ENCODE peak calls at places on chromosomes 2 and 18, in six cellular contexts. T, N, H, R, S and B are unnamed samples. For H3K27me3, the result is how much of the 10 kb centered on the place peaks cover.

GRCh38 chr18:33116376-33116775 is 324.1 kb downstream of the CCDC178 start:
- DNase-seq in S (peak), R (no peak), N (no peak), H (peak), T (no peak), B (peak)

GRCh38 chr2:207619764-207620203 is 5.4 kb downstream of the METTL21A start:
- DNase-seq in S (no peak), T (no peak), N (no peak), R (no peak), H (no peak), B (no peak)

GRCh38 chr2:239042551-239043320 is 194.9 kb downstream of the TWIST2 start:
- DNase-seq in H (no peak), T (no peak), N (no peak), R (no peak), S (no peak), B (no peak)

GRCh38 chr2:128217671-128218070 is 101.0 kb downstream of the HS6ST1 start:
- DNase-seq in R (no peak), T (no peak), H (no peak), N (no peak), S (peak), B (no peak)

GRCh38 chr2:45390433-45390832 is 220.6 kb downstream of the SRBD1 start:
- DNase-seq in T (no peak), H (no peak), S (no peak), N (no peak), R (no peak), B (no peak)

GRCh38 chr2:205699554-205700289 is 17.4 kb downstream of the NRP2 start:
- DNase-seq in T (no peak), R (no peak), H (no peak), N (no peak), S (no peak), B (no peak)

GRCh38 chr18:58067611-58068010 is 23.6 kb downstream of the NEDD4L start:
- DNase-seq in R (no peak), N (no peak), H (no peak), S (no peak), T (no peak), B (no peak)

GRCh38 chr2:227759411-227760113 is 13.9 kb downstream of the SCYGR8 start:
- DNase-seq in T (peak), R (no peak), N (no peak), S (peak), H (no peak), B (no peak)

GRCh38 chr2:19675856-19676460 is 225.8 kb downstream of the TTC32 start:
- DNase-seq in H (no peak), T (no peak), S (no peak), N (no peak), R (no peak), B (no peak)

GRCh38 chr2:190412971-190413370 is 4.8 kb downstream of the MFSD6 start:
- DNase-seq in S (peak), H (no peak), T (no peak), R (no peak), N (no peak), B (no peak)

GRCh38 chr2:119659601-119660342 is 19.2 kb upstream of the TMEM177 start:
- DNase-seq in S (peak), N (no peak), H (no peak), R (no peak), T (peak), B (no peak)

GRCh38 chr2:215071676-215072075 is 66.8 kb downstream of the ABCA12 start:
- DNase-seq in N (no peak), H (no peak), R (no peak), S (peak), T (no peak), B (no peak)

GRCh38 chr2:115374981-115375380 is 932.5 kb downstream of the DPP10 start:
- DNase-seq in T (no peak), R (no peak), H (no peak), S (no peak), N (no peak), B (no peak)

GRCh38 chr18:12239426-12239825 is 14.7 kb upstream of the CIDEA start:
- DNase-seq in T (no peak), R (no peak), S (no peak), N (no peak), H (no peak), B (no peak)

GRCh38 chr2:177604291-177605065 is 211.9 kb downstream of the AGPS start:
- DNase-seq in T (peak), H (no peak), S (peak), R (no peak), N (no peak), B (peak)

GRCh38 chr2:136582631-136583205 is 182.6 kb upstream of the THSD7B start:
- DNase-seq in H (no peak), T (peak), R (no peak), S (peak), N (peak), B (no peak)

GRCh38 chr18:35345460-35345921 is 1.3 kb upstream of the ZNF24 start:
- DNase-seq in H (no peak), R (no peak), T (no peak), N (no peak), S (no peak), B (no peak)

GRCh38 chr2:6977095-6977777 is 60.0 kb downstream of the RNF144A start:
- DNase-seq in S (peak), H (peak), T (no peak), N (peak), R (peak), B (peak)

GRCh38 chr18:43161528-43161927 is 46.0 kb upstream of the RIT2 start:
- DNase-seq in T (no peak), R (no peak), H (no peak), S (no peak), N (no peak), B (no peak)

GRCh38 chr2:142218471-142218870 is 87.7 kb upstream of the LRP1B start:
- DNase-seq in S (peak), R (no peak), N (no peak), T (no peak), H (no peak), B (no peak)

GRCh38 chr2:156192468-156192867 is 140.1 kb downstream of the NR4A2 start:
- DNase-seq in R (no peak), H (no peak), N (no peak), S (peak), T (no peak), B (no peak)

GRCh38 chr2:20135631-20136050 is 84.2 kb upstream of the LAPTM4A start:
- DNase-seq in H (peak), S (no peak), T (peak), N (peak), R (peak), B (peak)

GRCh38 chr18:79871481-79872091 is 73.8 kb downstream of the KCNG2 start:
- DNase-seq in T (no peak), S (no peak), H (no peak), R (peak), N (no peak), B (no peak)

GRCh38 chr2:105880637-105881036 is 135.9 kb downstream of the NCK2 start:
- DNase-seq in R (no peak), N (no peak), T (no peak), S (no peak), H (no peak), B (no peak)

GRCh38 chr2:210363261-210363660 is 48.3 kb upstream of the MYL1 start:
- DNase-seq in N (no peak), R (no peak), H (no peak), T (no peak), S (peak), B (no peak)

GRCh38 chr2:142819411-142819810 is 58.1 kb upstream of the KYNU start:
- DNase-seq in N (no peak), S (no peak), T (no peak), R (no peak), H (no peak), B (no peak)

GRCh38 chr2:20227894-20228505 is 3.1 kb upstream of the SDC1 start:
- DNase-seq in S (no peak), T (no peak), N (no peak), R (no peak), H (no peak), B (no peak)

GRCh38 chr2:126798276-126799140 is 100.2 kb upstream of the TEX51 start:
- DNase-seq in S (no peak), T (no peak), R (no peak), N (no peak), H (no peak), B (no peak)

GRCh38 chr2:71008342-71008741 is 13.7 kb upstream of the TEX261 start:
- DNase-seq in R (no peak), S (no peak), N (no peak), T (no peak), H (no peak), B (no peak)

GRCh38 chr2:182852090-182852489 is 14.3 kb downstream of the FRZB start:
- DNase-seq in T (no peak), R (peak), N (no peak), H (no peak), S (no peak), B (peak)

GRCh38 chr2:134206573-134206972 is 47.3 kb upstream of the MGAT5 start:
- DNase-seq in R (no peak), N (peak), T (no peak), S (peak), H (peak), B (no peak)

GRCh38 chr2:40380036-40380435 is 71.9 kb downstream of the SLC8A1 start:
- DNase-seq in N (no peak), T (no peak), H (no peak), S (no peak), R (no peak), B (no peak)

DNA sequence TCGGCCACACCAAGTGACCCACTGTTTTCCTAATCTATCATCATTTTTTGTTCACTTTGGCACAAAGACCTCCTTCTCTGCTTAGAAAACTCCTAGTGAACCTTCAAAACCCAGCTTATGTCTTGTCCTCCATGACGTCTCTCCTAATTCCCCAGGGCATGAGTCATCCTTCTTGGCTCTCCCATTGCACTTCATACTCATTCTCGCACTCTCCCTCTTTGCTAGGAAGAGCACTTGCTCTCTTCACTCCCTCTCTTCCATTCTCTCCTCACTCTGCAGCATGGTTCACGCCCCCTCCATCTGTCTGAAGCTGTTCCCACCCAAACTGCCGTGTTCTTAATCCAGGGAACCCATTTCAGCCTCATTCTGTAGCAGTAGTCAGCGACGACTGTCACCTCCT is 103.9 kb downstream of the MRO start:
- DNase-seq in S (no peak), H (no peak), T (no peak), N (no peak), R (no peak), B (no peak)
- H3K27me3 ChIP-seq in S (under half), H (under half), T (under half), N (under half), R (under half), B (under half)

DNA sequence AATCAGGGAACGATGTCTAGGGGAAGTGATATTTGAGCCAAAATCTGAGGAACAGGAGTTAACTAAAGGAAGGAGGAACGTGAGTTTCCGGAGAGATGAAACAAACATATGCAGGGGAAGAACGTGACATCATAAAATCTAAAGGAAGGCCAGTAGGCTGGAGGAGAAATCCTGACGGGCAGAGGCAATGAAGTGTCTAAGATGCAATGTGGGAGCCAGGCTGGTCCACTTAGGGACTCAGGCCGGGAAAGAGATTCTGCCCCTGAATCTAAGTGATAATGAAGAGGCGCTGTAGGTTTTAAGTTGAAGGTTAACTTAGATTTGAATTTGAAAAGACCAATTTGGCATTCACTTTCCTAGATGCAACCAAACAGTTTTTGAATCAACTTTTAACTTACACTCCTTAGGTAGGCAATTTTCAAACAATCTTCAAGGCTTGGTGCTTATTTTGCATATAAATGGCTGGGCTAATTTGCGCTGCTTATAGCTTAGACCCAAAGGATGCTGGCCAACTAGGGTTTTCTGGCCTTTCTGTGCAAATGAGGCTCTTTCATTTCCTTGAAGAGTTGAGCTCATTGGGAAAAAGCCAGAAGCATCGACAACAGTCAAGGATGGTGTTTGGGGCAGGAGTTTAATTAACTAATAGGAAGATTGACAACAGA is 221.7 kb downstream of the SOX11 start:
- DNase-seq in H (no peak), T (no peak), N (no peak), S (no peak), R (no peak), B (no peak)
- H3K27me3 ChIP-seq in H (under half), T (under half), N (under half), S (under half), R (under half), B (under half)

GRCh38 chr2:100223502-100223901 is 81.1 kb upstream of the AFF3 start:
- DNase-seq in R (no peak), T (no peak), S (no peak), H (no peak), N (no peak), B (no peak)
- H3K27me3 ChIP-seq in R (under half), T (under half), S (under half), H (under half), N (under half), B (under half)

DNA sequence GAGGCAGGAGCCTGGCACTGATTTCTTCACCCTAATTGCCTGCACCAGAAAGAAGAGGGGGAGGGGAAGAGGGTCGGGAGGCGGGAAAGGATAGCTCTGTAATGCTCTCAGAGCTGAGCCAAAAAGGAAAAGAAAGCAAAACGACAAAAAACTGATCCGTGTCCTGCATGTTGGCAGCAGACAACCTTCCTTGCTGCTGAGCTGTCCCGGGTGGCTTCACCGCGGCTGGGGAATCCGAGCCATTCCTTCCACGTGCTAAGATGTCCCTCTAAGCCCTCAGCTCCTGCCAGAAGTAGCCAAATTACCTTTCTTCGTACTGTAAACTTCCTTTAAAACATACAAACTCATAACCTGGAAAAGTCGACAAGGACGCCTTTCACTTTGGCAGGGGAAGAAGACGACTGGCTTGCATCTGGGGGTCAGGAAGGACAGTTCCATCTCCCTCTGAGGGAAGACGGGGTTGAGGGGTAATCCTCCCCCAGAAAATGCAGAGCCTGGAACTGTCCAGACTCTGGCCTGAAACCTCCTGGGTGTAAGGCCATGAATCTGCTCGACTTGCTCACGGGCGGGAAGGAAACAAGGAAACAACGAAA is 7.6 kb downstream of the OTX1 start:
- DNase-seq in R (no peak), T (no peak), N (no peak), H (no peak), S (no peak), B (no peak)
- H3K27me3 ChIP-seq in R (half or more), T (under half), N (half or more), H (half or more), S (under half), B (half or more)

GRCh38 chr18:7394041-7394440 is 163.2 kb downstream of the LRRC30 start:
- DNase-seq in R (no peak), S (no peak), N (no peak), H (no peak), T (no peak), B (no peak)
- H3K27me3 ChIP-seq in R (under half), S (under half), N (under half), H (under half), T (under half), B (under half)

DNA sequence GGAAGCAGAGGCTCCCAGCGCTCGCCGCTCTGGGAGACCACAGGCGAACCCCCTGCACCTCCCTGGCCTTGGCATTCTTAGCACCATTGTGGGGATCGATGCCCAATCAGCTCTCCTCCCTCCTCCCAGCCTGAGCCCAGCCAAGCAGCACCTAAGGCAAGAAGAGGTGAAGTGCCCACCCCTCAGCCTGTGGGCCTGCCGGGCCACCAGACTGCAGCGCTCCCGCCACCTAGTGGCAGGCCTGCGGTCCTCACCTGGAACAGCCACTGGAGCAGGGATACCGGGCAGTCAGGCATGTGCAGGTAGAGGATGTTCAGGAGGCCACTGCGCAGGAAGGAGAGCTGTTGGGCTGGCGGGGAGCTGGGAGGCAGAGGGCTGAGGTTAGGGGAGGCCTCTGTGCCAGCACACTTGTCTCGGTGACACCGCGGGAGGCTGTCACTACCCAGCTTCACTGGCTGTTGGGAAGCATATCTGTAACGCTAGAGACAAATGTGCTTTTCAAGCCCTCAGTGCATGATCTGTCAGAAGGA is 35.2 kb downstream of the FAM178B start:
- DNase-seq in R (peak), N (peak), S (peak), T (peak), H (peak), B (peak)
- H3K27me3 ChIP-seq in R (under half), N (under half), S (under half), T (under half), H (under half), B (under half)

GRCh38 chr2:172554352-172555271 is 1.3 kb upstream of the PDK1 start:
- DNase-seq in R (no peak), N (no peak), T (no peak), S (peak), H (no peak), B (no peak)
- H3K27me3 ChIP-seq in R (under half), N (under half), T (under half), S (under half), H (under half), B (under half)

DNA sequence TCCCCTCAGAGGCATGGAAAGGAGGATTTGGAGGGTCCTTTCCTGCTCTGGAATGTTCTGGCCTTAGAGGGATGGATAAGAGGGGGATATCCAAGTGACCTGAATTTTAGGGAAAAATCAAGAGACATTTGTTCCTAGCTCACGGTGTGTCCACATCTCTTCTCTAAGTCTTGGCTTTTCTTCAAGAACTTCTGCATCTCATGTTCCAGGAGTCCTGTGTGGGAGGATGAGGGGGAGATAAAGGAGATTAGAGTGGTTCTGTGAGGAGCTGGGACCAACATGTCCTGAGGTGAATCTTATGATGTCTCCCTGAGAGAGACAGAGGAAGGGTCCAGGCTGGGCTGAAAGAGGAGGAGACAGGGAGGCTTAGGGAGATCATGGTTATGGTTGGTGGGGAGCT is 11.7 kb downstream of the EMX1 start:
- DNase-seq in R (no peak), N (no peak), T (no peak), H (no peak), S (no peak), B (no peak)
- H3K27me3 ChIP-seq in R (under half), N (half or more), T (under half), H (half or more), S (under half), B (under half)